ENCODE peak calls at places on chromosomes 4 and X, in six cellular contexts. D, M, V, E, T and W are unnamed samples.

GRCh38 chr4:173528378-173529321 is 1.4 kb downstream of the HAND2 start:
- DNase-seq in D (no peak), M (peak), V (no peak), E (no peak), T (no peak), W (no peak)

GRCh38 chr4:88280228-88280795 is 4.0 kb downstream of the PPM1K start:
- DNase-seq in D (no peak), M (no peak), V (no peak), E (no peak), T (no peak), W (no peak)

GRCh38 chr4:10506077-10506476 is 48.9 kb upstream of the ZNF518B start:
- DNase-seq in D (no peak), M (no peak), V (no peak), E (no peak), T (no peak), W (no peak)

GRCh38 chr4:152398060-152398459 is 137.8 kb downstream of the FBXW7 start:
- DNase-seq in D (no peak), M (peak), V (no peak), E (no peak), T (peak), W (no peak)

GRCh38 chr4:108683479-108683878 is 33.1 kb downstream of the OSTC start:
- DNase-seq in D (no peak), M (peak), V (no peak), E (no peak), T (peak), W (peak)

GRCh38 chr4:113293043-113293560 is 243.6 kb downstream of the ANK2 start:
- DNase-seq in D (peak), M (peak), V (no peak), E (no peak), T (no peak), W (no peak)

GRCh38 chrX:68647156-68647957 is at the start of gene STARD8:
- DNase-seq in D (no peak), M (peak), V (no peak), E (no peak), T (peak), W (peak)

GRCh38 chr4:7564242-7564641 is 129.5 kb upstream of the PSAPL1 start:
- DNase-seq in D (peak), M (no peak), V (no peak), E (no peak), T (no peak), W (no peak)

GRCh38 chrX:72245461-72246089 is 6.7 kb upstream of the ERCC6L start:
- DNase-seq in D (peak), M (peak), V (peak), E (peak), T (peak), W (peak)

GRCh38 chr4:118774989-118775388 is 60.9 kb downstream of the SEC24D start:
- DNase-seq in D (no peak), M (no peak), V (no peak), E (no peak), T (peak), W (peak)

GRCh38 chrX:131704136-131704695 is 160.3 kb downstream of the OR13H1 start:
- DNase-seq in D (no peak), M (no peak), V (no peak), E (peak), T (no peak), W (peak)

GRCh38 chrX:46678232-46678631 is 80.7 kb downstream of the SLC9A7 start:
- DNase-seq in D (no peak), M (no peak), V (no peak), E (no peak), T (no peak), W (no peak)

GRCh38 chrX:31213941-31214340 is 142.1 kb upstream of the FTHL17 start:
- DNase-seq in D (no peak), M (peak), V (no peak), E (no peak), T (peak), W (no peak)

GRCh38 chr4:39043697-39044363 is 11.6 kb upstream of the TMEM156 start:
- DNase-seq in D (no peak), M (peak), V (no peak), E (no peak), T (peak), W (peak)

GRCh38 chr4:188439641-188440311 is 300.5 kb downstream of the TRIML1 start:
- DNase-seq in D (peak), M (no peak), V (no peak), E (no peak), T (peak), W (peak)

GRCh38 chrX:84956304-84956703 is 47.4 kb upstream of the APOOL start:
- DNase-seq in D (no peak), M (no peak), V (no peak), E (no peak), T (no peak), W (no peak)